ENCODE peak calls at places on chromosomes 1 and 21, in six cellular contexts. R, L, Q, M, E and F are unnamed samples.

GRCh38 chr1:28893403-28894102 is 20.8 kb upstream of the EPB41 start:
- DNase-seq in R (no peak), L (no peak), Q (peak; percentile 27), M (no peak), E (no peak), F (no peak)

GRCh38 chr1:211257831-211258225 is 1.3 kb upstream of the RCOR3 start:
- DNase-seq in R (no peak), L (no peak), Q (no peak), M (no peak), E (no peak), F (no peak)

GRCh38 chr1:49346767-49347349 is 570.2 kb upstream of the BEND5 start:
- DNase-seq in R (no peak), L (no peak), Q (no peak), M (no peak), E (no peak), F (no peak)

GRCh38 chr1:118871510-118872240 is 116.5 kb downstream of the TBX15 start:
- DNase-seq in R (no peak), L (no peak), Q (no peak), M (no peak), E (no peak), F (no peak)

GRCh38 chr21:41583274-41583790 is 75.4 kb upstream of the TMPRSS2 start:
- DNase-seq in R (no peak), L (no peak), Q (no peak), M (no peak), E (no peak), F (no peak)

GRCh38 chr1:11538886-11539285 is 59.9 kb downstream of the DISP3 start:
- DNase-seq in R (no peak), L (no peak), Q (no peak), M (no peak), E (no peak), F (no peak)

GRCh38 chr21:44558695-44559094 is at the start of gene KRTAP10-3:
- DNase-seq in R (no peak), L (no peak), Q (no peak), M (no peak), E (no peak), F (no peak)

GRCh38 chr1:20411196-20411980 is 74.6 kb downstream of the CAMK2N1 start:
- DNase-seq in R (no peak), L (no peak), Q (peak; percentile 95), M (no peak), E (no peak), F (no peak)

GRCh38 chr21:16514316-16514715 is 784.5 kb downstream of the USP25 start:
- DNase-seq in R (no peak), L (no peak), Q (no peak), M (no peak), E (no peak), F (no peak)

GRCh38 chr1:117642963-117643362 is 37.1 kb downstream of the TENT5C start:
- DNase-seq in R (no peak), L (no peak), Q (no peak), M (no peak), E (no peak), F (no peak)

GRCh38 chr1:44786138-44786840 is 1.7 kb downstream of the BEST4 start:
- DNase-seq in R (peak; percentile 80), L (no peak), Q (peak; percentile 66), M (peak; percentile 64), E (peak; percentile 73), F (no peak)

GRCh38 chr1:7199077-7199779 is 414.0 kb downstream of the CAMTA1 start:
- DNase-seq in R (no peak), L (no peak), Q (no peak), M (no peak), E (no peak), F (no peak)

GRCh38 chr1:167059045-167059728 is 31.0 kb downstream of the GPA33 start:
- DNase-seq in R (peak; percentile 87), L (peak; percentile 82), Q (peak; percentile 69), M (peak; percentile 63), E (peak; percentile 67), F (peak; percentile 62)

GRCh38 chr1:248243204-248243603 is 12.0 kb downstream of the OR2M4 start:
- DNase-seq in R (peak; percentile 57), L (no peak), Q (peak; percentile 3), M (no peak), E (no peak), F (peak; percentile 45)

GRCh38 chr1:183711165-183711678 is 58.1 kb upstream of the APOBEC4 start:
- DNase-seq in R (no peak), L (no peak), Q (no peak), M (no peak), E (no peak), F (no peak)

GRCh38 chr1:228163004-228163753 is 2.4 kb upstream of the IBA57 start:
- DNase-seq in R (no peak), L (no peak), Q (peak; percentile 32), M (peak; percentile 63), E (peak; percentile 67), F (no peak)

GRCh38 chr21:34885125-34885524 is 164.0 kb downstream of the RUNX1 start:
- DNase-seq in R (no peak), L (no peak), Q (no peak), M (no peak), E (no peak), F (no peak)

GRCh38 chr1:173507847-173508209 is 30.7 kb downstream of the PRDX6 start:
- DNase-seq in R (no peak), L (no peak), Q (no peak), M (no peak), E (no peak), F (no peak)

GRCh38 chr1:184716158-184716557 is 38.5 kb downstream of the EDEM3 start:
- DNase-seq in R (no peak), L (no peak), Q (no peak), M (no peak), E (no peak), F (no peak)

GRCh38 chr1:215321802-215322201 is 239.3 kb downstream of the KCNK2 start:
- DNase-seq in R (no peak), L (no peak), Q (no peak), M (no peak), E (no peak), F (no peak)

GRCh38 chr1:80533775-80534314 is 1266.9 kb upstream of the ADGRL2 start:
- DNase-seq in R (no peak), L (no peak), Q (no peak), M (no peak), E (no peak), F (no peak)

GRCh38 chr21:36693144-36694040 is 5.5 kb upstream of the SIM2 start:
- DNase-seq in R (no peak), L (peak; percentile 59), Q (no peak), M (no peak), E (no peak), F (no peak)

GRCh38 chr1:172964864-172965263 is 85.9 kb downstream of the TNFSF18 start:
- DNase-seq in R (no peak), L (no peak), Q (no peak), M (no peak), E (no peak), F (no peak)

GRCh38 chr1:34176830-34177613 is at the start of gene C1orf94:
- DNase-seq in R (no peak), L (no peak), Q (no peak), M (no peak), E (no peak), F (no peak)

GRCh38 chr1:193103759-193104495 is 1.3 kb downstream of the GLRX2 start:
- DNase-seq in R (no peak), L (no peak), Q (no peak), M (no peak), E (no peak), F (no peak)

GRCh38 chr1:221458430-221459156 is 283.3 kb downstream of the DUSP10 start:
- DNase-seq in R (no peak), L (no peak), Q (no peak), M (no peak), E (no peak), F (no peak)

GRCh38 chr1:245512181-245512888 is 357.6 kb downstream of the KIF26B start:
- DNase-seq in R (no peak), L (no peak), Q (no peak), M (no peak), E (no peak), F (no peak)

GRCh38 chr1:65256860-65257719 is 52.3 kb upstream of the DNAJC6 start:
- DNase-seq in R (no peak), L (no peak), Q (no peak), M (no peak), E (no peak), F (no peak)
- H3K27ac ChIP-seq in R (no peak overlapping the region), L (no peak overlapping the region), Q (no peak overlapping the region), M (no peak overlapping the region), E (no peak overlapping the region), F (no peak overlapping the region)

GRCh38 chr1:153934746-153935145 is 11.8 kb downstream of the DENND4B start:
- DNase-seq in R (no peak), L (no peak), Q (no peak), M (no peak), E (no peak), F (no peak)
- H3K27ac ChIP-seq in R (no peak overlapping the region), L (no peak overlapping the region), Q (no peak overlapping the region), M (no peak overlapping the region), E (no peak overlapping the region), F (no peak overlapping the region)

GRCh38 chr1:17550684-17551584 is 11.4 kb downstream of the ARHGEF10L start:
- DNase-seq in R (no peak), L (no peak), Q (no peak), M (no peak), E (no peak), F (no peak)
- H3K27ac ChIP-seq in R (no peak overlapping the region), L (no peak overlapping the region), Q (no peak overlapping the region), M (peak overlapping the region; percentile 39), E (peak overlapping the region; percentile 73), F (no peak overlapping the region)

DNA sequence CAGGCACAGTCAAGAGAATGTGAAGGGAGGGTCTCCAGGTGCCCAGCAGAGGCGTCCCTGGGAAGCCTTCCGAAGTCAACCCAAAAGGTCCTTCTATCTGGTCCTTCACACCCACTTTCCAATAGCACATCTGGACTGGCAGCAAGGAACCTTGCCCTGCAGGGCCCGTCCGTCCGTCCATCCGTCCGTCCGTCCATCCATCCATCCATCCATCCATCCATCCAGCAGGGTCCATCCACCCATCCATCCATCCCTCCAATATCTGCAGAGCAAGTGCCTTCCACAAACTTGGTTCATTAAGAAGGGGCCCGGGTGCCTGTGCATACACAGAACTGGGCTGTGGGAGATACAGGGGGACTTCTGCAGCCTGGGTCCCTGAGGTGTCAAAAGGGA is 31.6 kb downstream of the SLC45A1 start:
- DNase-seq in R (no peak), L (no peak), Q (no peak), M (no peak), E (no peak), F (no peak)
- H3K27ac ChIP-seq in R (peak overlapping the region; percentile 30), L (no peak overlapping the region), Q (no peak overlapping the region), M (no peak overlapping the region), E (peak overlapping the region; percentile 50), F (no peak overlapping the region)